ENCODE peak calls at places on chromosome 9, in six cellular contexts. U is dermis microvascular lymphatic vessel endothelial cell, E is T-helper 17 cell, Q is Karpas-422, K is globus pallidus, D is GM23248. P is an unnamed sample.

GRCh38 chr9:136544549-136545064 is 1.2 kb downstream of the NOTCH1 start:
- DNase-seq in U (peak), E (peak), D (peak), Q (no peak), K (peak), P (peak)

GRCh38 chr9:68552700-68553099 is 12.0 kb upstream of the TMEM252 start:
- DNase-seq in D (peak), Q (no peak), U (no peak), E (no peak), K (no peak), P (no peak)

GRCh38 chr9:37972346-37972745 is 68.4 kb upstream of the SLC25A51 start:
- DNase-seq in U (peak), E (no peak), D (peak), Q (no peak), K (no peak), P (peak)

GRCh38 chr9:132489536-132489935 is 79.5 kb downstream of the CFAP77 start:
- DNase-seq in E (no peak), D (no peak), Q (no peak), K (no peak), U (no peak), P (no peak)

GRCh38 chr9:127751269-127752054 is 16.4 kb upstream of the TOR2A start:
- DNase-seq in D (peak), K (no peak), Q (no peak), E (no peak), U (peak), P (no peak)

GRCh38 chr9:132235894-132236661 is 74.2 kb downstream of the NTNG2 start:
- DNase-seq in U (peak), E (peak), Q (peak), D (peak), K (peak), P (peak)

GRCh38 chr9:131727184-131727785 is 12.6 kb downstream of the RAPGEF1 start:
- DNase-seq in K (no peak), Q (no peak), U (peak), E (no peak), D (peak), P (peak)

GRCh38 chr9:112379177-112380101 is 469 bp upstream of the HSDL2 start:
- DNase-seq in Q (peak), U (peak), K (peak), E (peak), D (peak), P (peak)

GRCh38 chr9:124694394-124695279 is 76.5 kb downstream of the NR6A1 start:
- DNase-seq in K (no peak), Q (no peak), D (no peak), U (no peak), E (no peak), P (no peak)

GRCh38 chr9:76808636-76809035 is 44.4 kb downstream of the PCA3 start:
- DNase-seq in K (no peak), U (no peak), Q (no peak), D (no peak), E (no peak), P (no peak)

GRCh38 chr9:122140368-122141193 is 19.0 kb downstream of the NDUFA8 start:
- DNase-seq in Q (no peak), D (no peak), K (no peak), E (no peak), U (no peak), P (no peak)

GRCh38 chr9:89731262-89731980 is 126.6 kb downstream of the GADD45G start:
- DNase-seq in K (no peak), E (no peak), Q (no peak), U (no peak), D (no peak), P (no peak)

GRCh38 chr9:132295181-132295580 is 59.6 kb downstream of the SETX start:
- DNase-seq in Q (no peak), E (no peak), K (no peak), U (no peak), D (no peak), P (no peak)

GRCh38 chr9:129665814-129666511 is 516 bp downstream of the PRRX2 start:
- DNase-seq in E (no peak), U (no peak), D (peak), K (no peak), Q (no peak), P (no peak)

GRCh38 chr9:13088734-13089427 is 190.6 kb downstream of the MPDZ start:
- DNase-seq in Q (peak), U (peak), K (peak), E (no peak), D (peak), P (peak)